ENCODE peak calls at places on chromosomes 16 and 17, in four cellular contexts. L is activated T-cell treated with anti-CD3 and anti-CD28 coated beads, Interleukin-2, amount 50 U/mL, for 72 hours; D is iris pigment epithelial cell; W is AG08395. G is an unnamed sample.
A peak's percentile ranks its signal among the peaks of the same experiment; 100 is the strongest.

GRCh38 chr17:39794249-39794970 is 56.7 kb downstream of the GRB7 start:
- DNase-seq in W (no peak), L (peak; percentile 20), D (no peak), G (peak; percentile 60)

GRCh38 chr16:72092832-72093447 is 480 bp downstream of the TXNL4B start:
- DNase-seq in D (peak; percentile 79), W (peak; percentile 76), L (no peak), G (no peak)

GRCh38 chr17:78804777-78805176 is 22.7 kb upstream of the CYTH1 start:
- DNase-seq in D (no peak), L (no peak), W (no peak), G (no peak)

GRCh38 chr16:88116121-88116900 is 165.1 kb downstream of the BANP start:
- DNase-seq in D (peak; percentile 60), L (no peak), W (no peak), G (no peak)

GRCh38 chr17:48835971-48836370 is 5.1 kb downstream of the CALCOCO2 start:
- DNase-seq in W (no peak), L (no peak), D (no peak), G (peak; percentile 22)

GRCh38 chr16:85480727-85481101 is 132.4 kb upstream of the GSE1 start:
- DNase-seq in W (no peak), L (no peak), D (no peak), G (no peak)

GRCh38 chr17:15194859-15195277 is 70.3 kb downstream of the PMP22 start:
- DNase-seq in L (no peak), W (peak; percentile 10), D (no peak), G (no peak)

GRCh38 chr16:53614346-53614745 is 89.3 kb downstream of the RPGRIP1L start:
- DNase-seq in W (peak; percentile 6), L (no peak), D (no peak), G (no peak)

GRCh38 chr17:45332989-45333701 is 16.3 kb upstream of the MAP3K14 start:
- DNase-seq in D (no peak), W (peak; percentile 26), L (no peak), G (no peak)

GRCh38 chr16:81449899-81450608 is 5.4 kb downstream of the CMIP start:
- DNase-seq in W (no peak), L (no peak), D (no peak), G (no peak)

GRCh38 chr17:83101805-83102480 is 22.5 kb downstream of the METRNL start:
- DNase-seq in L (no peak), D (no peak), W (peak; percentile 43), G (no peak)

GRCh38 chr16:67537636-67538591 is 9.3 kb downstream of the RIPOR1 start:
- DNase-seq in W (peak; percentile 62), L (peak; percentile 65), D (no peak), G (peak; percentile 63)

GRCh38 chr17:58283674-58284612 is 3.2 kb upstream of the MPO start:
- DNase-seq in D (no peak), L (no peak), W (no peak), G (no peak)

GRCh38 chr16:68267612-68268405 is 3.5 kb downstream of the SLC7A6 start:
- DNase-seq in D (no peak), W (no peak), L (no peak), G (no peak)

GRCh38 chr17:77391668-77392375 is 251.1 kb downstream of the SEC14L1 start:
- DNase-seq in L (peak; percentile 61), D (peak; percentile 94), W (peak; percentile 93), G (peak; percentile 67)

GRCh38 chr17:33240397-33240796 is 52.7 kb downstream of the ASIC2 start:
- DNase-seq in D (no peak), W (no peak), L (no peak), G (no peak)

GRCh38 chr16:67649494-67649931 is 4.6 kb downstream of the CARMIL2 start:
- DNase-seq in W (no peak), D (no peak), L (no peak), G (no peak)

GRCh38 chr16:67486805-67487204 is 3.5 kb upstream of the AGRP start:
- DNase-seq in L (no peak), W (no peak), D (peak; percentile 37), G (no peak)

GRCh38 chr16:77790964-77791363 is 2.6 kb downstream of the VAT1L start:
- DNase-seq in W (no peak), D (no peak), L (no peak), G (no peak)

G was measured in activated CD4-positive, alpha-beta T cell treated with anti-CD3 and anti-CD28 coated beads, Interleukin-2, amount 10 ng/mL, durations not matched to agents 7 days and 5 days.